ENCODE peak calls at places on chromosomes 6 and 20, in seven cellular contexts. B is stomach; V is right atrium auricular region; I is upper lobe of right lung; U is A549; Z is CD8-positive, alpha-beta T cell; W is OCI-LY7. T is an unnamed sample. For H3K4me1, the result is how much of the 10 kb centered on the place peaks cover.

GRCh38 chr6:145453376-145453775 is 281.9 kb downstream of the EPM2A start:
- DNase-seq in B (no peak), U (no peak), Z (no peak), V (no peak), I (no peak), W (no peak), T (no peak)

GRCh38 chr20:41352666-41353065 is 12.0 kb downstream of the LPIN3 start:
- DNase-seq in I (no peak), W (no peak), B (no peak), U (no peak), Z (no peak), V (no peak), T (no peak)

GRCh38 chr20:13245250-13245723 is 24.2 kb downstream of the ISM1 start:
- DNase-seq in Z (no peak), U (no peak), I (no peak), B (no peak), V (no peak), W (no peak), T (no peak)

GRCh38 chr20:20084296-20084752 is 32.0 kb downstream of the CFAP61 start:
- DNase-seq in Z (no peak), B (no peak), W (no peak), U (no peak), V (no peak), I (no peak), T (no peak)

GRCh38 chr6:90458353-90459224 is 128.3 kb downstream of the MAP3K7 start:
- DNase-seq in V (no peak), Z (no peak), U (no peak), W (peak), I (no peak), B (no peak), T (peak)

GRCh38 chr6:93447874-93448273 is 28.5 kb upstream of the EPHA7 start:
- DNase-seq in I (no peak), Z (no peak), W (no peak), B (no peak), U (no peak), V (no peak), T (no peak)

GRCh38 chr6:83055366-83055964 is 10.2 kb downstream of the UBE3D start:
- DNase-seq in V (no peak), I (no peak), W (peak), B (peak), Z (no peak), U (peak), T (peak)

GRCh38 chr20:1423625-1424106 is 30.8 kb upstream of the FKBP1A start:
- DNase-seq in W (peak), V (no peak), U (peak), B (peak), Z (no peak), I (no peak), T (peak)

GRCh38 chr20:24469116-24470030 is at the start of gene SYNDIG1:
- DNase-seq in V (no peak), Z (no peak), B (no peak), I (no peak), U (peak), W (no peak), T (no peak)

GRCh38 chr6:44052419-44053011 is 74.7 kb downstream of the MRPL14 start:
- DNase-seq in U (peak), W (no peak), Z (no peak), I (peak), V (no peak), B (no peak), T (no peak)

GRCh38 chr20:10536531-10536930 is 101.4 kb downstream of the SLX4IP start:
- DNase-seq in W (peak), V (no peak), U (peak), Z (no peak), B (peak), I (peak), T (peak)

GRCh38 chr6:133571681-133572080 is 317.2 kb upstream of the TCF21 start:
- DNase-seq in I (no peak), U (no peak), Z (no peak), V (no peak), W (no peak), B (no peak), T (no peak)

GRCh38 chr6:62466607-62467006 is 180.6 kb upstream of the KHDRBS2 start:
- DNase-seq in U (no peak), W (no peak), I (no peak), B (no peak), V (no peak), Z (no peak), T (no peak)

GRCh38 chr20:61833807-61834610 is 231.7 kb downstream of the TAF4 start:
- DNase-seq in U (no peak), V (no peak), B (no peak), W (no peak), I (no peak), Z (no peak), T (no peak)

GRCh38 chr20:14478126-14478525 is 140.7 kb upstream of the FLRT3 start:
- DNase-seq in I (no peak), Z (no peak), W (no peak), B (no peak), U (no peak), V (no peak), T (no peak)

GRCh38 chr6:129785756-129786135 is 75.4 kb downstream of the TMEM244 start:
- DNase-seq in U (no peak), W (no peak), B (no peak), I (no peak), V (no peak), Z (no peak), T (no peak)

GRCh38 chr6:14422917-14423316 is 305.3 kb downstream of the CD83 start:
- DNase-seq in U (no peak), B (no peak), I (no peak), Z (no peak), V (no peak), W (no peak), T (no peak)

GRCh38 chr6:15062311-15063252 is 183.3 kb upstream of the JARID2 start:
- DNase-seq in V (no peak), I (no peak), Z (no peak), U (peak), B (no peak), W (no peak), T (no peak)

GRCh38 chr6:53287336-53288225 is 61.2 kb downstream of the ELOVL5 start:
- DNase-seq in B (no peak), U (no peak), W (no peak), I (no peak), Z (no peak), V (no peak), T (no peak)

GRCh38 chr20:761418-762381 is 6.6 kb downstream of the SLC52A3 start:
- DNase-seq in W (no peak), Z (no peak), B (no peak), I (no peak), V (no peak), U (no peak), T (no peak)

GRCh38 chr6:10591411-10592160 is 70.4 kb downstream of the GCNT2 start:
- DNase-seq in Z (no peak), B (no peak), U (no peak), W (no peak), I (no peak), V (no peak), T (peak)

GRCh38 chr6:53728570-53729194 is 63.1 kb upstream of the KLHL31 start:
- DNase-seq in Z (peak), U (peak), B (peak), V (no peak), I (no peak), W (peak), T (peak)

GRCh38 chr20:33332905-33333456 is 50.0 kb downstream of the BPIFB1 start:
- DNase-seq in I (no peak), W (no peak), V (no peak), Z (no peak), B (no peak), U (no peak), T (no peak)

GRCh38 chr6:42729731-42730130 is 7.3 kb upstream of the PRPH2 start:
- DNase-seq in B (no peak), I (no peak), U (peak), W (no peak), V (no peak), Z (no peak), T (peak)

GRCh38 chr6:138833819-138834539 is 38.1 kb downstream of the ECT2L start:
- DNase-seq in B (peak), I (no peak), U (no peak), W (no peak), Z (no peak), V (no peak), T (no peak)

DNA sequence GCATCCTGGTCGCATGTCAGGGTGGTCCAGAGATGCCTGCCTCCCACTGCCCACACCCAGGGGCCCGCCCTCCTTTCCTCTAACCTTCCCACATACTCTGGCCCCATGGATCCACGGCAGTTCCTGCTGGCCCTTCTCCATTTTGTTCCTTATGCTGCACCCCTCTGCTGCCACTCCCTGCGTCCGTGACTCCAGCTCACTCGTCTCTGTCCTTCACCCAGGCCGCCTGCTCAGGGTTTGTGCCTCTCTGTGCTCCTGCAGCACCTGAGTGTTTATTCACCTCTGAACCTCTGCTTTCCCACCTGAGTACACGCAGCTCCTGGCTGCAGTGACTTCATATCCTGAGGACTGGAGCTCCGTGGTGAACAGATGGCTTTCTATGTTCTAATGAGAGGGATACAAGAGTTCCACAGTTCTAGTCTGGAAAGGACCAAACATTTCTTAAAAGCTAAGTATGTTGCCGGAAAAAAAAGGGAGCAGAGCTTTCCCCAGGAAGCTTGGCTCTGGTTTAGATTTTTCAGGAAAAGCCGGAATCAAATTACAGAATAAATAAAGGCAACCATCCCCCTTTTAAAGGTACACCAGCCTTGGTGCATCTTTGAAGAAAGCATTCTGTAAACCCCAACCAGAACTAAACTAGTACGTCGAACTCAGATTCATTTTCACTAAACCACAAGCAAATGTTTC is 1.5 kb upstream of the GNRH2 start:
- DNase-seq in I (no peak), Z (no peak), B (no peak), W (no peak), U (no peak), V (no peak), T (no peak)
- H3K4me3 ChIP-seq in I (no peak), Z (no peak), B (no peak), W (no peak), U (no peak), V (no peak), T (no peak)

DNA sequence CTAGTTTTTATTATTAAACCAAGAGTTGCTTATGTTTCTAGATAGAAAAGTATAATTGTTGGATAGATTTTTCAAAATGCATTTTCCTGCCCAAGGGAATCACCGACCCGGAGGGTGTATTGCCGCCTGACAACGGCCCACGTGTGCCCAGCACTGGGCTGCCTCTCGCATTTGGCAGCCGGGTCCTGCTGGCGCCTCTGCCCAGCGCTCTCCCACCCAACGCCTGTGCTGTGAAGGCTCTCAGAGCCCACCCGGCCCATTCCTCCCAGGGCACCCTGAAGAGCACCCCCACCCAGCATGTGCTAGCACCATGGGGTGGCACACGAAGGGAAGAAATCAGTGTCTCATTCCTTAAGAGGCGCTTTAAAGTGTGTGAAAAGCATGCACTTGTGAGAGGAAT is 88.3 kb upstream of the AFDN start:
- DNase-seq in I (no peak), Z (no peak), V (no peak), U (no peak), B (peak), W (no peak), T (no peak)
- H3K4me1 ChIP-seq in I (under half), Z (under half), V (under half), U (under half), B (under half), W (under half), T (under half)

GRCh38 chr20:56469077-56469449 is 636 bp downstream of the RTF2 start:
- DNase-seq in B (no peak), U (no peak), Z (no peak), I (no peak), V (no peak), W (no peak), T (no peak)
- H3K27ac ChIP-seq in B (peak), U (peak), Z (peak), I (peak), V (peak), W (no peak), T (peak)

GRCh38 chr20:49285813-49286494 is 8.1 kb upstream of the ZNFX1 start:
- DNase-seq in Z (no peak), B (no peak), U (no peak), W (no peak), I (no peak), V (no peak), T (no peak)
- H3K4me3 ChIP-seq in Z (no peak), B (no peak), U (peak), W (peak), I (no peak), V (no peak), T (no peak)

GRCh38 chr6:137818440-137818839 is 48.6 kb upstream of the TNFAIP3 start:
- DNase-seq in W (no peak), U (no peak), I (no peak), V (no peak), Z (no peak), B (no peak), T (no peak)

GRCh38 chr6:137821486-137821885 is 45.6 kb upstream of the TNFAIP3 start:
- DNase-seq in U (no peak), Z (no peak), B (no peak), V (no peak), W (no peak), I (no peak), T (no peak)

GRCh38 chr6:137820952-137821351 is 46.1 kb upstream of the TNFAIP3 start:
- DNase-seq in V (no peak), Z (no peak), U (no peak), W (no peak), I (no peak), B (no peak), T (no peak)

GRCh38 chr6:137819740-137820139 is 47.3 kb upstream of the TNFAIP3 start:
- DNase-seq in U (no peak), B (no peak), V (no peak), W (no peak), Z (no peak), I (no peak), T (no peak)

GRCh38 chr6:137820425-137820824 is 46.6 kb upstream of the TNFAIP3 start:
- DNase-seq in B (no peak), W (no peak), Z (no peak), V (no peak), I (no peak), U (no peak), T (no peak)
- H3K4me1 ChIP-seq in B (under half), W (under half), Z (half or more), V (under half), I (under half), U (under half), T (under half)

GRCh38 chr6:4577406-4577805 is 198.8 kb upstream of the CDYL start:
- DNase-seq in V (peak), I (no peak), B (peak), W (no peak), U (peak), Z (no peak), T (no peak)
- H3K27ac ChIP-seq in V (no peak), I (no peak), B (peak), W (no peak), U (peak), Z (no peak), T (no peak)

GRCh38 chr6:28354688-28355554 is 5.2 kb downstream of the ZKSCAN3 start:
- DNase-seq in V (no peak), B (no peak), Z (no peak), I (peak), U (no peak), W (no peak), T (peak)
- H3K4me3 ChIP-seq in V (no peak), B (peak), Z (no peak), I (peak), U (no peak), W (no peak), T (peak)

GRCh38 chr20:57290178-57290484 is 23.7 kb upstream of the BMP7 start:
- DNase-seq in U (no peak), W (no peak), B (no peak), I (no peak), Z (no peak), V (no peak), T (no peak)
- H3K4me1 ChIP-seq in U (under half), W (half or more), B (under half), I (under half), Z (under half), V (under half), T (under half)

GRCh38 chr20:63659370-63659769 is 1.3 kb downstream of the RTEL1 start:
- DNase-seq in I (no peak), V (no peak), Z (no peak), U (no peak), B (no peak), W (no peak), T (no peak)

GRCh38 chr20:63657260-63657936 is 714 bp upstream of the RTEL1 start:
- DNase-seq in B (no peak), V (no peak), U (no peak), W (no peak), Z (no peak), I (no peak), T (no peak)

GRCh38 chr20:63657937-63658748 is at the start of gene RTEL1:
- DNase-seq in W (peak), B (peak), V (peak), I (peak), Z (peak), U (peak), T (peak)

GRCh38 chr20:63660622-63661021 is 2.5 kb downstream of the RTEL1 start:
- DNase-seq in W (no peak), B (no peak), Z (no peak), U (no peak), I (no peak), V (no peak), T (no peak)

DNA sequence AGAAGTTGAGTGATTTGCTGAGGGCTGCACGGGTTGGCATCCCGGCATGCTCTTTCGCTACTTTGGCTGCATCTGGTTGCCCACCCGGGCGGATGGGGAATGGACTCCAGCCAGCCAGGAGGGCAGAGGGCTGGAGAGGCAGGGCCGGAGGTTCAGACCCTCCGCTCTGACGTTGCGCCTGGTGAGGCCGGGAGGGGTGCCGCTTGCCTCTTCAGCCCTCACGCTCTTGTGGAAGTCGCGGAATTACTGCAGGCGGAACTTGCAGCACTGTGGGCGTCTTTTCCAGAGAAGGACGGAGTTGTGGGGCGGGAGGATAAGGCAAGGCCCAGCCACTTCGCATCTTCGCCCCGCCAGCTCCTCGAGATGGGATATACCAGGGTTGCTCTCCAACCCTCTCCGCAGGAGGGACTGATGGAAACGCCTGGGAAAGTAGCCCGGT is 656 bp downstream of the RTEL1 start:
- DNase-seq in W (no peak), I (peak), B (no peak), U (no peak), V (no peak), Z (no peak), T (no peak)
- H3K27ac ChIP-seq in W (no peak), I (peak), B (peak), U (peak), V (peak), Z (peak), T (peak)

GRCh38 chr6:16399198-16399597 is 160.8 kb downstream of the GMPR start:
- DNase-seq in W (no peak), U (no peak), V (no peak), Z (no peak), I (no peak), B (no peak), T (no peak)
- H3K4me3 ChIP-seq in W (no peak), U (no peak), V (no peak), Z (no peak), I (no peak), B (no peak), T (no peak)